ENCODE peak calls at places on chromosomes 16 and 17, in eight cellular contexts. G is OCI-LY7, W is PC-9, X is PC-3, R is GM23248, P is HCT116, K is GM23338, O is MM.1S. A is an unnamed sample. For H3K9me2, the result is how much of the 10 kb centered on the place peaks cover.

GRCh38 chr16:679808-680624 is at the start of gene STUB1:
- DNase-seq in G (peak), W (peak), X (peak), R (peak), P (peak), K (peak), O (peak), A (peak)

GRCh38 chr17:50212121-50212843 is 10.9 kb upstream of the COL1A1 start:
- DNase-seq in G (no peak), W (no peak), X (no peak), R (peak), P (no peak), K (no peak), O (no peak), A (peak)

GRCh38 chr17:17067277-17067676 is 25.0 kb downstream of the MPRIP start:
- DNase-seq in G (no peak), W (peak), X (no peak), R (peak), P (no peak), K (no peak), O (no peak), A (no peak)

GRCh38 chr17:82450357-82451106 is at the start of gene CYBC1:
- DNase-seq in G (peak), W (peak), X (peak), R (peak), P (peak), K (peak), O (peak), A (peak)

GRCh38 chr17:77935121-77935571 is 23.4 kb upstream of the TNRC6C start:
- DNase-seq in G (no peak), W (no peak), X (no peak), R (no peak), P (no peak), K (peak), O (no peak), A (no peak)

GRCh38 chr16:17359778-17360177 is 111.0 kb downstream of the XYLT1 start:
- DNase-seq in G (peak), W (no peak), X (no peak), R (peak), P (no peak), K (no peak), O (no peak), A (peak)

GRCh38 chr16:57810197-57811024 is 8.1 kb upstream of the KIFC3 start:
- DNase-seq in G (no peak), W (peak), X (peak), R (peak), P (peak), K (peak), O (peak), A (no peak)

GRCh38 chr16:11256657-11257130 is 690 bp upstream of the SOCS1 start:
- DNase-seq in G (no peak), W (peak), X (peak), R (peak), P (no peak), K (peak), O (no peak), A (peak)

GRCh38 chr16:83211711-83212110 is 584.9 kb downstream of the CDH13 start:
- DNase-seq in G (peak), W (no peak), X (no peak), R (no peak), P (no peak), K (peak), O (no peak), A (no peak)

GRCh38 chr16:67191410-67191994 is 453 bp upstream of the E2F4 start:
- DNase-seq in G (no peak), W (no peak), X (no peak), R (no peak), P (no peak), K (no peak), O (no peak), A (no peak)

GRCh38 chr16:23670137-23670776 is 8.4 kb upstream of the PLK1 start:
- DNase-seq in G (no peak), W (peak), X (peak), R (peak), P (no peak), K (no peak), O (no peak), A (no peak)

GRCh38 chr17:76265624-76266243 is 586 bp downstream of the UBALD2 start:
- DNase-seq in G (peak), W (no peak), X (peak), R (peak), P (no peak), K (peak), O (no peak), A (peak)

GRCh38 chr17:4772235-4772613 is 538 bp downstream of the TM4SF5 start:
- DNase-seq in G (no peak), W (no peak), X (no peak), R (no peak), P (no peak), K (no peak), O (no peak), A (peak)

GRCh38 chr16:59274141-59274540 is 540.0 kb upstream of the GOT2 start:
- DNase-seq in G (no peak), W (no peak), X (no peak), R (no peak), P (no peak), K (peak), O (no peak), A (no peak)

GRCh38 chr17:50817142-50817751 is 18.1 kb upstream of the WFIKKN2 start:
- DNase-seq in G (peak), W (peak), X (peak), R (peak), P (peak), K (peak), O (peak), A (peak)

GRCh38 chr17:1793447-1793806 is 31.6 kb downstream of the SERPINF1 start:
- DNase-seq in G (no peak), W (no peak), X (no peak), R (peak), P (no peak), K (no peak), O (no peak), A (no peak)

GRCh38 chr17:6455321-6455705 is 11.1 kb downstream of the PIMREG start:
- DNase-seq in G (peak), W (no peak), X (no peak), R (no peak), P (no peak), K (peak), O (peak), A (peak)

GRCh38 chr17:13157656-13158055 is 139.8 kb upstream of the ELAC2 start:
- DNase-seq in G (no peak), W (no peak), X (no peak), R (peak), P (no peak), K (no peak), O (no peak), A (no peak)

GRCh38 chr17:4920351-4921048 is 11.6 kb upstream of the GP1BA start:
- DNase-seq in G (no peak), W (no peak), X (no peak), R (peak), P (no peak), K (no peak), O (no peak), A (no peak)

GRCh38 chr16:86608301-86608747 is 30.0 kb downstream of the FOXL1 start:
- DNase-seq in G (no peak), W (no peak), X (no peak), R (peak), P (no peak), K (no peak), O (no peak), A (no peak)

GRCh38 chr16:86601356-86601755 is 23.0 kb downstream of the FOXL1 start:
- DNase-seq in G (no peak), W (no peak), X (no peak), R (no peak), P (no peak), K (no peak), O (no peak), A (no peak)

GRCh38 chr16:86605950-86606349 is 27.6 kb downstream of the FOXL1 start:
- DNase-seq in G (no peak), W (no peak), X (no peak), R (no peak), P (no peak), K (no peak), O (no peak), A (no peak)

GRCh38 chr16:86602521-86602920 is 24.2 kb downstream of the FOXL1 start:
- DNase-seq in G (no peak), W (no peak), X (no peak), R (no peak), P (no peak), K (no peak), O (no peak), A (no peak)

DNA sequence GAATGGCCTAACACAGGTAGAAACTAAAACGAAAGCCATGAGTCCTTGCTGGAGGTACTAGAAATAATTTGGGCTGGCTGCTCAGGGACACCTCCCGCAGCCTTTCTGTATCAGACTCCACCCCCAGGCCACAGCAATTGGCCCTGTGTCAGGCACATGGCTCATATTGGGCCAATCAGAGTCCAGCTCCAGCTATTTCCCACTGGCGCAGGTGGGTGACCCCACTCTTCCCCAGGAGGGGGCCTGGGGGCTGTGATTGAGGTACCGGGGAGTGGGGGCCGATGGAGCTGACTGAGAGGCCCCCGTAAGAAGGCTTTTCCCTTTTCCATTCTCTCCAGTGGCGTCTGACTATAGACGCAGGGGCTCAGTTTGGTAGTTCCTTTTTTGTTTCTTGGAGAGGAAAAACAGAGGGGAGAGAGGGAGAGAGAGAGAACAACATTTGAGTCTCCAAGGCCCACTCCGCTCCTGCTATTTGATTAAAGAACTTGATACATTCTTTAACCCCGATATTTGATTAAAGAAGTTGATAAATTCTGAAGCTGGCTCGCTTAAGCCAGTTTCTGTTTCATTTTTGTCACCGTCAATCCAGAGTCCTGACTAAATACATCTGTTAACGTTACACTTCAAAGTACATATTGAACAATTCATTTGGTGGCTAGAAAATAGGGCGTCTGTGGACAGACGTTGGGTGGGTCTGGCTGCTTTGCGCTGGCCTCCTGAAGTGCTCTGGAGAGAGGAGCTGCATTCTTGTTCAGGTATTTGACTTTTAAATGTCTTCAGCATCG is 26.3 kb downstream of the FOXL1 start:
- DNase-seq in G (peak), W (no peak), X (no peak), R (no peak), P (no peak), K (no peak), O (peak), A (no peak)
- H3K9me2 ChIP-seq in G (under half), W (under half), X (under half), R (under half), P (under half), K (under half), O (under half), A (under half)

GRCh38 chr16:20766294-20766693 is 2.5 kb downstream of the ACSM3 start:
- DNase-seq in G (no peak), W (no peak), X (no peak), R (no peak), P (no peak), K (no peak), O (no peak), A (no peak)
- H3K9me2 ChIP-seq in G (under half), W (under half), X (under half), R (under half), P (under half), K (under half), O (under half), A (under half)

GRCh38 chr16:22139732-22140131 is 22.6 kb upstream of the SDR42E2 start:
- DNase-seq in G (no peak), W (no peak), X (no peak), R (no peak), P (no peak), K (no peak), O (no peak), A (no peak)
- H3K9me2 ChIP-seq in G (under half), W (under half), X (under half), R (under half), P (under half), K (under half), O (under half), A (under half)

DNA sequence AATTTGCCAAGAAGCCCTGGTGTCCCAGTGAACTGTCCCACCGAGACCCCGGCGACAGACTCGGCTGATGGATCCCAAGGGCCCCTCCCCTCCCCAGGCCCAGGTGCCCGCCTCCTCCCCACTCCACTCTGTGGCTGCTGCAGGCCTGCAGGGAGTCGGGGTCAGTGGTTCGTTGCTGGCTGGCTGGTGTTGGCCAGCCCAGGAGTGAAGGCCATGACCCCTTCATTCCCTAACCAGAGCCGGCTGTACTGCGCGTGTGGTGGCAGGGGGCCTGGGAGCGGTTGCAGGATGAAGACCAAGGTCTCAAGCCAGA is 9.2 kb upstream of the TBX2 start:
- DNase-seq in G (no peak), W (no peak), X (no peak), R (no peak), P (no peak), K (no peak), O (no peak), A (no peak)
- H3K9me2 ChIP-seq in G (under half), W (under half), X (under half), R (under half), P (under half), K (under half), O (under half), A (under half)

DNA sequence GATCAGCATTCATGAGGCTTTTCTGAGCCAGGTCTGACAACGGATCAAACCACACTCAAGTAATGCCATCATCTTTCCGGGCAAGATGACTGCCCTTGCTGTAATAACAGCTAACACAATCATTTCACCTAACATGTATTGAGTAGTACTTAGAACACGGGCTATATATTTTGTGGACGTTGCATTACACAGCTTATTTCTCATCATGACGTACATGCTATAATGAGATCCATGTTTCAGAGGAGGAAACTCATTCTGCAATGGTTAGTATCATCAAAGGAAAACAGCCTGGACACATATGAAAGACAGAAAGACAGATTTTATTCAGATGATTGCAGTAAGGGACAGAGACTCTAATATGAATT is 446.7 kb downstream of the HS3ST3B1 start:
- DNase-seq in G (no peak), W (no peak), X (no peak), R (peak), P (no peak), K (no peak), O (no peak), A (no peak)
- H3K9me2 ChIP-seq in G (under half), W (under half), X (under half), R (under half), P (under half), K (under half), O (under half), A (under half)

GRCh38 chr16:71882505-71883192 is 1.3 kb downstream of the ZNF821 start:
- DNase-seq in G (peak), W (peak), X (peak), R (peak), P (peak), K (peak), O (peak), A (peak)
- H3K9me2 ChIP-seq in G (under half), W (under half), X (under half), R (under half), P (under half), K (under half), O (under half), A (under half)

A was measured in SK-N-SH.